ENCODE peak calls at places on chromosomes 6 and 20, in eight cellular contexts. T is amniotic stem cell; N is Caco-2; S is lung microvascular endothelial cell; R is GM13976; D is kidney glomerular epithelial cell; L is activated CD8-positive, alpha-beta memory T cell treated with anti-CD3 and anti-CD28 coated beads, Interleukin-2, amount 10 ng/mL, durations not matched to agents 7 days and 5 days; X is SIG-M5. G is an unnamed sample.

GRCh38 chr20:63320616-63321147 is 27.7 kb downstream of the COL20A1 start:
- DNase-seq in T (no peak), X (no peak), S (no peak), R (no peak), D (no peak), N (no peak), L (no peak), G (no peak)

GRCh38 chr6:108163644-108164536 is 1.9 kb upstream of the NR2E1 start:
- DNase-seq in S (no peak), D (no peak), R (no peak), X (no peak), T (no peak), L (no peak), N (no peak), G (no peak)

GRCh38 chr6:19860235-19860877 is 23.2 kb downstream of the ID4 start:
- DNase-seq in R (no peak), T (no peak), S (no peak), X (no peak), D (no peak), L (no peak), N (no peak), G (no peak)

GRCh38 chr20:63475209-63475608 is 2.8 kb upstream of the KCNQ2 start:
- DNase-seq in D (peak; percentile 10), T (no peak), X (no peak), N (peak; percentile 78), S (peak; percentile 10), R (no peak), L (no peak), G (no peak)

GRCh38 chr6:98657764-98658163 is 176.6 kb upstream of the POU3F2 start:
- DNase-seq in N (peak; percentile 53), R (no peak), L (peak; percentile 42), S (peak; percentile 56), T (no peak), X (no peak), D (peak; percentile 13), G (no peak)

GRCh38 chr6:45376310-45377040 is 1.3 kb downstream of the SUPT3H start:
- DNase-seq in R (no peak), S (no peak), D (peak; percentile 8), X (no peak), T (no peak), L (no peak), N (no peak), G (no peak)

GRCh38 chr6:73644030-73644429 is 9.8 kb downstream of the SLC17A5 start:
- DNase-seq in N (no peak), X (no peak), L (no peak), S (no peak), T (no peak), D (no peak), R (no peak), G (no peak)

GRCh38 chr6:56399672-56400263 is 152.4 kb upstream of the COL21A1 start:
- DNase-seq in N (peak; percentile 60), D (peak; percentile 88), S (no peak), L (no peak), R (no peak), T (no peak), X (no peak), G (no peak)

GRCh38 chr6:146090474-146090873 is 61.6 kb downstream of the GRM1 start:
- DNase-seq in N (no peak), X (no peak), D (no peak), R (no peak), S (no peak), T (no peak), L (no peak), G (no peak)

GRCh38 chr6:148307400-148307799 is 35.2 kb upstream of the SASH1 start:
- DNase-seq in N (peak; percentile 74), S (no peak), T (no peak), X (no peak), L (no peak), D (no peak), R (no peak), G (no peak)

GRCh38 chr6:16947461-16948159 is 154.2 kb upstream of the STMND1 start:
- DNase-seq in N (no peak), X (no peak), T (peak; percentile 81), S (peak; percentile 15), R (no peak), D (no peak), L (no peak), G (no peak)

GRCh38 chr20:57097245-57097935 is 169.1 kb downstream of the BMP7 start:
- DNase-seq in L (no peak), N (no peak), T (no peak), X (no peak), D (no peak), S (no peak), R (no peak), G (no peak)

GRCh38 chr6:43146709-43147108 is 24.4 kb upstream of the SRF start:
- DNase-seq in S (no peak), X (no peak), R (no peak), D (no peak), T (no peak), N (no peak), L (no peak), G (no peak)

GRCh38 chr6:36753671-36754485 is 56.3 kb downstream of the RAB44 start:
- DNase-seq in D (no peak), X (no peak), T (no peak), R (no peak), N (no peak), L (no peak), S (no peak), G (no peak)

GRCh38 chr6:130307752-130308361 is 58.0 kb upstream of the TMEM200A start:
- DNase-seq in D (peak; percentile 77), R (no peak), X (no peak), S (no peak), N (peak; percentile 71), L (no peak), T (peak; percentile 68), G (no peak)

GRCh38 chr6:24890471-24890870 is 45.3 kb downstream of the RIPOR2 start:
- DNase-seq in D (no peak), T (no peak), X (no peak), L (no peak), S (no peak), N (no peak), R (no peak), G (no peak)

GRCh38 chr20:36666181-36666740 is 20.3 kb upstream of the SLA2 start:
- DNase-seq in R (no peak), D (no peak), X (no peak), L (no peak), N (peak; percentile 56), S (peak; percentile 52), T (no peak), G (no peak)

GRCh38 chr6:100509101-100509500 is 44.4 kb upstream of the SIM1 start:
- DNase-seq in R (no peak), D (no peak), N (no peak), S (no peak), T (no peak), X (no peak), L (no peak), G (no peak)

GRCh38 chr20:44280387-44280786 is 30.6 kb downstream of the FITM2 start:
- DNase-seq in S (no peak), D (no peak), X (no peak), R (no peak), N (no peak), T (no peak), L (no peak), G (no peak)

GRCh38 chr6:137170266-137171052 is 3.0 kb downstream of the IL22RA2 start:
- DNase-seq in S (no peak), L (no peak), N (no peak), R (no peak), D (no peak), T (no peak), X (no peak), G (no peak)

GRCh38 chr20:34293589-34293988 is 9.6 kb downstream of the AHCY start:
- DNase-seq in L (no peak), R (no peak), T (no peak), N (no peak), X (no peak), S (no peak), D (no peak), G (no peak)

GRCh38 chr6:106026748-106027147 is 59.4 kb upstream of the PRDM1 start:
- DNase-seq in X (no peak), S (no peak), T (no peak), R (no peak), N (no peak), D (no peak), L (no peak), G (no peak)

GRCh38 chr20:22716824-22717351 is 132.5 kb upstream of the FOXA2 start:
- DNase-seq in D (no peak), X (no peak), R (no peak), N (no peak), L (no peak), T (peak; percentile 13), S (no peak), G (no peak)

GRCh38 chr6:162952343-162952871 is 224.6 kb downstream of the PACRG start:
- DNase-seq in D (no peak), N (no peak), T (no peak), L (no peak), R (no peak), S (no peak), X (no peak), G (no peak)

GRCh38 chr6:1608976-1609661 is 596 bp upstream of the FOXC1 start:
- DNase-seq in X (no peak), N (peak; percentile 54), L (no peak), R (no peak), D (peak; percentile 52), T (no peak), S (no peak), G (no peak)

GRCh38 chr6:154923199-154923869 is 71.8 kb upstream of the TIAM2 start:
- DNase-seq in D (no peak), X (no peak), T (no peak), L (no peak), N (no peak), R (no peak), S (no peak), G (no peak)

GRCh38 chr6:139762587-139763031 is 388.2 kb upstream of the CITED2 start:
- DNase-seq in D (peak; percentile 52), R (no peak), S (peak; percentile 75), L (no peak), X (peak; percentile 30), N (no peak), T (no peak), G (no peak)

GRCh38 chr6:9101920-9102319 is 666.6 kb upstream of the SLC35B3 start:
- DNase-seq in D (no peak), S (no peak), R (no peak), L (no peak), T (no peak), N (no peak), X (no peak), G (no peak)

GRCh38 chr6:43771858-43772570 is 2.0 kb downstream of the VEGFA start:
- DNase-seq in R (peak; percentile 84), N (peak; percentile 84), L (peak; percentile 76), D (no peak), T (peak; percentile 12), X (no peak), S (peak; percentile 61), G (peak; percentile 25)

GRCh38 chr20:10022615-10023014 is 12.2 kb upstream of the ANKEF1 start:
- DNase-seq in T (no peak), N (no peak), L (no peak), D (no peak), X (no peak), R (no peak), S (no peak), G (no peak)

GRCh38 chr6:42451595-42452170 is at the start of gene TRERF1:
- DNase-seq in R (peak; percentile 81), N (peak; percentile 20), X (no peak), D (peak; percentile 15), T (peak; percentile 15), S (peak; percentile 7), L (peak; percentile 76), G (peak; percentile 12)

GRCh38 chr6:63529498-63529897 is 42.8 kb upstream of the LOC128125822 start:
- DNase-seq in L (no peak), R (no peak), N (no peak), D (no peak), T (no peak), X (no peak), S (no peak), G (no peak)

GRCh38 chr20:62522748-62523396 is 47.1 kb upstream of the GATA5 start:
- DNase-seq in R (no peak), D (no peak), L (no peak), T (no peak), S (no peak), N (no peak), X (no peak), G (no peak)

GRCh38 chr6:55836481-55836880 is 38.9 kb downstream of the BMP5 start:
- DNase-seq in R (no peak), L (no peak), S (no peak), T (no peak), X (no peak), N (no peak), D (no peak), G (no peak)